ENCODE peak calls at places on chromosomes 16 and 17, in five cellular contexts. C is AG10803, D is fibroblast of lung, U is heart left ventricle, J is WTC11. E is an unnamed sample.
A peak's percentile ranks its signal among the peaks of the same experiment; 100 is the strongest.

GRCh38 chr16:55478827-55479559 is at the start of gene MMP2:
- DNase-seq in D (peak; percentile 87), J (peak; percentile 80), U (peak; percentile 78), C (peak; percentile 89), E (peak; percentile 89)

GRCh38 chr17:43702636-43703035 is 40.9 kb upstream of the MEOX1 start:
- DNase-seq in J (peak; percentile 44), U (no peak), D (no peak), C (no peak), E (no peak)

GRCh38 chr17:40086150-40087044 is 14.0 kb downstream of the NR1D1 start:
- DNase-seq in J (peak; percentile 88), C (no peak), D (peak; percentile 49), U (peak; percentile 65), E (peak; percentile 53)

GRCh38 chr17:45264988-45265387 is 3.1 kb upstream of the SPATA32 start:
- DNase-seq in C (no peak), J (no peak), U (no peak), D (no peak), E (no peak)

GRCh38 chr17:16491131-16491702 is 776 bp downstream of the LRRC75A start:
- DNase-seq in U (no peak), J (peak; percentile 40), D (no peak), C (no peak), E (no peak)

GRCh38 chr16:86963600-86964575 is 353.3 kb downstream of the C16orf95 start:
- DNase-seq in C (no peak), U (no peak), D (no peak), J (no peak), E (peak; percentile 17)

GRCh38 chr16:13110124-13110796 is 208.9 kb downstream of the SHISA9 start:
- DNase-seq in J (peak; percentile 18), C (peak; percentile 86), U (no peak), D (no peak), E (peak; percentile 9)

GRCh38 chr17:41739661-41740352 is 5.4 kb upstream of the HAP1 start:
- DNase-seq in D (no peak), J (no peak), C (peak; percentile 49), U (no peak), E (peak; percentile 30)

GRCh38 chr17:41800601-41801373 is 11.0 kb downstream of the P3H4 start:
- DNase-seq in C (peak; percentile 65), U (no peak), D (peak; percentile 51), J (peak; percentile 91), E (peak; percentile 75)

GRCh38 chr17:79933863-79934652 is 94.8 kb upstream of the CBX4 start:
- DNase-seq in J (no peak), U (no peak), D (no peak), C (no peak), E (no peak)

GRCh38 chr16:84086996-84087395 is 29.7 kb downstream of the MBTPS1 start:
- DNase-seq in U (no peak), J (no peak), D (no peak), C (no peak), E (no peak)

GRCh38 chr16:66344533-66345145 is 21.9 kb upstream of the CDH5 start:
- DNase-seq in J (no peak), C (peak; percentile 33), D (peak; percentile 64), U (no peak), E (peak; percentile 52)

GRCh38 chr17:81027591-81028505 is 7.1 kb upstream of the BAIAP2 start:
- DNase-seq in D (no peak), C (no peak), J (no peak), U (no peak), E (no peak)

GRCh38 chr17:78323821-78324390 is 36.0 kb downstream of the SOCS3 start:
- DNase-seq in U (no peak), J (no peak), D (no peak), C (no peak), E (no peak)

GRCh38 chr17:58403312-58403711 is 14.0 kb downstream of the RNF43 start:
- DNase-seq in C (no peak), J (no peak), U (no peak), D (no peak), E (no peak)

GRCh38 chr17:78853926-78854394 is 13.3 kb upstream of the USP36 start:
- DNase-seq in D (no peak), J (no peak), C (no peak), U (no peak), E (peak; percentile 45)

GRCh38 chr17:80071116-80071980 is 30.0 kb upstream of the GAA start:
- DNase-seq in C (peak; percentile 66), U (peak; percentile 63), J (no peak), D (peak; percentile 56), E (peak; percentile 57)

GRCh38 chr17:46108550-46109110 is 84.6 kb downstream of the KANSL1 start:
- DNase-seq in D (no peak), C (no peak), J (no peak), U (no peak), E (peak; percentile 59)

GRCh38 chr17:75878174-75878998 is at the start of gene TRIM47:
- DNase-seq in D (peak; percentile 65), U (peak; percentile 84), C (peak; percentile 37), J (peak; percentile 53), E (peak; percentile 75)
- TF ChIP-seq CTCF in D (peak; percentile 30), U (no peak), C (peak; percentile 29), J (no peak), E (peak; percentile 35)

DNA sequence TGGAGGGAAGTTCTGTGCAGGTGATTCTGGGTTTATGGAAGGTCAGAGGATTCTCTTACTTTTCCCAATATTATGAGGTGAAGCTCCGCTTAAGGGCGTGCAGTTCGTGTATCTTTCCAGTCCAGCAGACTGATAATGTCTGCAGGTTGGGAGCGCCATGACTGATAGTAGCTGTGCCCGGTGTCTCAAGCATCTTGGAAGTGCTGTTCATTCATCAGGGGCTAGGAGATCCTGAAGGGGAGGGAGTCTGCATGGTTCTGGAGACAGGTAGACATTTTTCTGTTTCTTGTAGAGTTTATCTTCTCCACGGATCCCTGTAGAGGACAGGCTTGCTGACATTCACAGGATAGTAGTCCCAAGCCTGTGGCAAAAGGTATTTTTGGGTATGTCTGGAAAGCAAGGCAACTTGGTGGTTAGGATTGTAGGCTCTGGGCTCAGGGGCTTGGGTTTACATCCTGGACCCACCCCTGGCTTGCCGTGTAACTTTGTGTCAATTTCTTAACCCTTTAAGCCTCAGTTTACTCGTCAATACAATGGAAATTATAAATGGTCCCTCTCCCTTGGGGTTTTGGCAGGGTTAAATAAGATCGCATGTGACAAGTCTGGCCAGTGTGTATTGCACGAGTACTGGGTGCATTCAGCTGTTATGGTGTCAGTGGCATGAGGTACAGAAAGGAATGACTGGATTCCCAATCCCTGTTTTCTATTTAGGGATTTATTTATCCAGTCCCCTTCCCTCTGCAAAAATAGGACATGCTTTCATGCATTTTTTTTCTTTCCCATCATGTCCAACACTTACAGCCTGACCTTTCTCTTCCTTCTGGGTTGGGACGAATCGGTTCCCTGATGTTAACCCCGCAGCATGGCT is 8.2 kb downstream of the HLF start:
- DNase-seq in U (no peak), C (peak; percentile 7), J (no peak), D (no peak), E (no peak)
- TF ChIP-seq CTCF in U (no peak), C (no peak), J (no peak), D (no peak), E (no peak)

GRCh38 chr17:4007346-4008081 is 43.3 kb upstream of the ATP2A3 start:
- DNase-seq in U (no peak), D (no peak), C (no peak), J (no peak), E (no peak)

GRCh38 chr17:4009164-4009785 is 45.0 kb upstream of the ATP2A3 start:
- DNase-seq in J (no peak), U (no peak), C (no peak), D (peak; percentile 34), E (no peak)

GRCh38 chr17:4008496-4009163 is 44.4 kb upstream of the ATP2A3 start:
- DNase-seq in J (no peak), D (peak; percentile 83), U (no peak), C (no peak), E (no peak)

GRCh38 chr17:4006745-4007211 is 42.5 kb upstream of the ATP2A3 start:
- DNase-seq in D (no peak), U (no peak), C (no peak), J (no peak), E (no peak)

GRCh38 chr17:4008082-4008435 is 43.8 kb upstream of the ATP2A3 start:
- DNase-seq in U (no peak), D (peak; percentile 38), J (no peak), C (no peak), E (no peak)
- TF ChIP-seq CTCF in U (peak; percentile 22), D (peak; percentile 33), J (no peak), C (no peak), E (no peak)

GRCh38 chr16:47695746-47696145 is 234.6 kb downstream of the PHKB start:
- DNase-seq in C (no peak), D (no peak), U (no peak), J (no peak), E (no peak)

GRCh38 chr16:47697826-47698225 is 236.7 kb downstream of the PHKB start:
- DNase-seq in C (no peak), U (no peak), J (no peak), D (no peak), E (no peak)

GRCh38 chr16:47699090-47699489 is 238.0 kb downstream of the PHKB start:
- DNase-seq in J (no peak), D (no peak), U (no peak), C (no peak), E (no peak)

DNA sequence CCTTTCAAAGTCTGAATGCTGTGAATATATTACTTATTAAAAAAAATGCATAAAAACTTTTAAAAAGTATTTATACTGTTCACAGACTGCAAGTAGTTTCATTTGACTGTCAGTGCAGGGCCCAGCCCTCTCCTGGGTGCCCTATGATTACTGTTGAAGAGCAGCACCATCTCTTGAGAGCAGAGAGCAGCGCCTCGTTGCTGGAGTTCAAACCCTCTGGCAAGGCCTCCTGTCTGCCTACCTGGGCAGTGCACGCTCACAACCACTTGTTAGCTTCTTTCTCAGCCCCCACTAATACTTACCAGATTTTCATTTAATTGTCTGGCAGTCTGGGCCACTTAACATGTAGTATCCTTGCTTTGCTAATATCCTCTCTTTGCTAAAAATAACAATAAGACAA is 233.4 kb downstream of the PHKB start:
- DNase-seq in U (no peak), C (no peak), J (peak; percentile 22), D (no peak), E (no peak)
- TF ChIP-seq CTCF in U (no peak), C (no peak), J (no peak), D (no peak), E (no peak)